ENCODE peak calls at places on chromosome X, in nine cellular contexts. N is HEK293T; I is stimulated activated CD8-positive, alpha-beta memory T cell treated with anti-CD3 and anti-CD28 coated beads, Interleukin-15, amount 100 ng/mL, for 4 hours; G is mesothelial cell of epicardium; V is mucosa of gallbladder; J is Right ventricle myocardium superior; H is AG09319; Z is AG20443; P is stromal cell of bone marrow. X is an unnamed sample.

GRCh38 chrX:116232833-116233232 is 62.3 kb downstream of the AGTR2 start:
- DNase-seq in N (no peak), I (no peak), G (no peak), V (no peak), J (no peak), H (peak), Z (peak), P (peak), X (no peak)

GRCh38 chrX:130343411-130343810 is 3.7 kb downstream of the SLC25A14 start:
- DNase-seq in N (no peak), I (no peak), G (no peak), V (no peak), J (no peak), H (no peak), Z (no peak), P (no peak), X (no peak)

GRCh38 chrX:107747596-107748161 is 27.9 kb downstream of the TSC22D3 start:
- DNase-seq in N (peak), I (no peak), G (no peak), V (no peak), J (no peak), H (no peak), Z (peak), P (no peak), X (peak)

GRCh38 chrX:53048169-53049126 is at the start of gene GPR173:
- DNase-seq in N (no peak), I (no peak), G (no peak), V (no peak), J (peak), H (peak), Z (peak), P (peak), X (peak)

GRCh38 chrX:78105944-78106650 is 2.0 kb downstream of the PGK1 start:
- DNase-seq in N (no peak), I (no peak), G (no peak), V (no peak), J (no peak), H (no peak), Z (no peak), P (no peak), X (no peak)

GRCh38 chrX:69107231-69107739 is 58.0 kb downstream of the PJA1 start:
- DNase-seq in N (peak), I (no peak), G (no peak), V (no peak), J (peak), H (no peak), Z (no peak), P (no peak), X (no peak)

GRCh38 chrX:72029473-72030411 is 102.0 kb downstream of the RTL5 start:
- DNase-seq in N (no peak), I (no peak), G (no peak), V (peak), J (no peak), H (peak), Z (peak), P (peak), X (no peak)

GRCh38 chrX:94600077-94600476 is 926.1 kb downstream of the FAM133A start:
- DNase-seq in N (no peak), I (no peak), G (no peak), V (no peak), J (no peak), H (no peak), Z (no peak), P (no peak), X (no peak)

GRCh38 chrX:20527458-20528099 is 260.9 kb upstream of the RPS6KA3 start:
- DNase-seq in N (peak), I (no peak), G (no peak), V (no peak), J (peak), H (no peak), Z (peak), P (no peak), X (peak)

GRCh38 chrX:66889418-66889817 is 250.5 kb upstream of the EDA2R start:
- DNase-seq in N (no peak), I (no peak), G (no peak), V (no peak), J (no peak), H (no peak), Z (no peak), P (no peak), X (no peak)

GRCh38 chrX:2848806-2849420 is 20.2 kb downstream of the GYG2 start:
- DNase-seq in N (no peak), I (no peak), G (no peak), V (no peak), J (no peak), H (no peak), Z (peak), P (no peak), X (no peak)

GRCh38 chrX:17707731-17708130 is 29.6 kb upstream of the SCML1 start:
- DNase-seq in N (no peak), I (no peak), G (no peak), V (no peak), J (no peak), H (no peak), Z (no peak), P (no peak), X (no peak)

GRCh38 chrX:78315745-78316144 is 11.7 kb downstream of the CYSLTR1 start:
- DNase-seq in N (no peak), I (no peak), G (no peak), V (no peak), J (no peak), H (no peak), Z (no peak), P (no peak), X (no peak)

GRCh38 chrX:29903365-29903764 is 312.0 kb upstream of the MAGEB2 start:
- DNase-seq in N (no peak), I (no peak), G (no peak), V (no peak), J (no peak), H (no peak), Z (peak), P (no peak), X (no peak)

GRCh38 chrX:96771500-96771899 is 86.9 kb downstream of the DIAPH2 start:
- DNase-seq in N (no peak), I (no peak), G (no peak), V (no peak), J (no peak), H (no peak), Z (no peak), P (no peak), X (no peak)

GRCh38 chrX:15525664-15526416 is 25.2 kb downstream of the BMX start:
- DNase-seq in N (no peak), I (no peak), G (no peak), V (no peak), J (no peak), H (no peak), Z (no peak), P (no peak), X (no peak)

GRCh38 chrX:35115205-35115604 is 172.6 kb downstream of the FAM47B start:
- DNase-seq in N (no peak), I (no peak), G (no peak), V (no peak), J (no peak), H (peak), Z (peak), P (peak), X (no peak)

GRCh38 chrX:101619336-101619735 is 1.5 kb upstream of the ARMCX6 start:
- DNase-seq in N (peak), I (no peak), G (no peak), V (no peak), J (no peak), H (no peak), Z (no peak), P (no peak), X (no peak)

GRCh38 chrX:41684138-41684537 is 4.6 kb upstream of the GPR34 start:
- DNase-seq in N (no peak), I (no peak), G (no peak), V (peak), J (no peak), H (no peak), Z (no peak), P (no peak), X (no peak)

GRCh38 chrX:49165901-49166881 is 3.6 kb downstream of the MAGIX start:
- DNase-seq in N (peak), I (peak), G (peak), V (peak), J (peak), H (no peak), Z (peak), P (peak), X (peak)

GRCh38 chrX:53211391-53211978 is 13.5 kb downstream of the KDM5C start:
- DNase-seq in N (no peak), I (no peak), G (no peak), V (no peak), J (no peak), H (no peak), Z (no peak), P (no peak), X (no peak)

GRCh38 chrX:53882331-53882730 is 161.9 kb downstream of the PHF8 start:
- DNase-seq in N (no peak), I (no peak), G (no peak), V (no peak), J (no peak), H (peak), Z (peak), P (no peak), X (no peak)

GRCh38 chrX:29662759-29663503 is 552.4 kb upstream of the MAGEB2 start:
- DNase-seq in N (no peak), I (no peak), G (no peak), V (no peak), J (no peak), H (peak), Z (peak), P (peak), X (no peak)

GRCh38 chrX:130625381-130625780 is 223.6 kb downstream of the RBMX2 start:
- DNase-seq in N (no peak), I (no peak), G (no peak), V (no peak), J (no peak), H (no peak), Z (no peak), P (no peak), X (no peak)

GRCh38 chrX:154436597-154437397 is at the start of gene GDI1:
- DNase-seq in N (peak), I (peak), G (peak), V (no peak), J (peak), H (no peak), Z (peak), P (no peak), X (peak)

GRCh38 chrX:129653985-129654651 is 638 bp downstream of the APLN start:
- DNase-seq in N (peak), I (no peak), G (no peak), V (no peak), J (peak), H (no peak), Z (peak), P (no peak), X (peak)